ENCODE peak calls at places on chromosomes 12 and 14, in six cellular contexts. Y is K562, I is HCT116, T is HepG2, K is H1, H is GM12878. Z is an unnamed sample.

GRCh38 chr12:28775556-28775955 is 373.5 kb upstream of the FAR2 start:
- DNase-seq in T (no peak), Y (no peak), I (no peak), K (no peak), H (no peak), Z (no peak)

GRCh38 chr12:95784886-95785285 is 5.7 kb downstream of the NTN4 start:
- DNase-seq in K (no peak), T (no peak), H (no peak), Y (no peak), I (no peak), Z (no peak)

GRCh38 chr12:6563448-6564050 is 4.5 kb downstream of the NOP2 start:
- DNase-seq in Y (peak), T (peak), H (no peak), I (no peak), K (peak), Z (peak)

GRCh38 chr12:27525373-27525772 is 1.4 kb downstream of the PPFIBP1 start:
- DNase-seq in K (no peak), Y (no peak), I (no peak), T (no peak), H (no peak), Z (peak)

GRCh38 chr12:34209259-34209835 is 187.1 kb downstream of the ALG10 start:
- DNase-seq in H (no peak), I (no peak), K (no peak), T (no peak), Y (no peak), Z (no peak)

GRCh38 chr12:109981311-109981710 is 14.9 kb downstream of the GIT2 start:
- DNase-seq in Y (no peak), T (no peak), H (no peak), I (no peak), K (no peak), Z (no peak)

GRCh38 chr12:47343684-47344567 is 264.2 kb upstream of the AMIGO2 start:
- DNase-seq in I (no peak), T (no peak), K (no peak), Y (no peak), H (no peak), Z (no peak)

GRCh38 chr12:121181181-121181580 is 28.7 kb upstream of the P2RX4 start:
- DNase-seq in Y (no peak), T (no peak), K (no peak), H (no peak), I (no peak), Z (no peak)

GRCh38 chr12:57842342-57843294 is 3.9 kb downstream of the CTDSP2 start:
- DNase-seq in I (no peak), H (no peak), K (no peak), Y (no peak), T (no peak), Z (no peak)

GRCh38 chr12:45259732-45260480 is 44.0 kb downstream of the ANO6 start:
- DNase-seq in T (peak), K (no peak), Y (no peak), I (no peak), H (no peak), Z (no peak)

DNA sequence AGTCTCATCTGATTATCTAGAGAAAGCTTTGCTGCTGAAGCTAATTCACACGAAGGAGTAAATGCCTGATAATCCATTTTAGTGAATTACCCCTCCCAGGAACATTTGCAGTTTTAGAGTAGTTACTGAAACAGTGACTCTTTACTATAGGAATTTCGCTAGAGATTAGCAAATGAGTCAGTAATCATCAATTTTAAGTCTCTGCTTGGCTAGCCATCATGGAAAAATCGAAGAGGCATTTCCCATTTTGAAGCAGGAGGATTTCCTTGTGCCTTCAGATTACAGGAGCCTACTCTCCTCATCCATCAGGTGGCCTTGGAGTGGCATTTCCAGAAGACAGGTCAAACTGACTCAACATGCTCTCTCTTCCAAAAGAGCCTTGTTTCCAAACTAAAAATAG is 154.5 kb downstream of the EGLN3 start:
- DNase-seq in H (no peak), T (no peak), Y (no peak), K (no peak), I (no peak), Z (no peak)
- TF ChIP-seq ZNF274 in H (no peak), T (no peak), Y (no peak), K (no peak), I (no peak), Z (no peak)

GRCh38 chr14:74956000-74956279 is 543 bp upstream of the PGF start:
- DNase-seq in H (no peak), Y (no peak), K (no peak), T (no peak), I (no peak), Z (no peak)
- H3K9ac ChIP-seq in H (no peak), Y (peak), K (no peak), T (peak), I (peak), Z (peak)

DNA sequence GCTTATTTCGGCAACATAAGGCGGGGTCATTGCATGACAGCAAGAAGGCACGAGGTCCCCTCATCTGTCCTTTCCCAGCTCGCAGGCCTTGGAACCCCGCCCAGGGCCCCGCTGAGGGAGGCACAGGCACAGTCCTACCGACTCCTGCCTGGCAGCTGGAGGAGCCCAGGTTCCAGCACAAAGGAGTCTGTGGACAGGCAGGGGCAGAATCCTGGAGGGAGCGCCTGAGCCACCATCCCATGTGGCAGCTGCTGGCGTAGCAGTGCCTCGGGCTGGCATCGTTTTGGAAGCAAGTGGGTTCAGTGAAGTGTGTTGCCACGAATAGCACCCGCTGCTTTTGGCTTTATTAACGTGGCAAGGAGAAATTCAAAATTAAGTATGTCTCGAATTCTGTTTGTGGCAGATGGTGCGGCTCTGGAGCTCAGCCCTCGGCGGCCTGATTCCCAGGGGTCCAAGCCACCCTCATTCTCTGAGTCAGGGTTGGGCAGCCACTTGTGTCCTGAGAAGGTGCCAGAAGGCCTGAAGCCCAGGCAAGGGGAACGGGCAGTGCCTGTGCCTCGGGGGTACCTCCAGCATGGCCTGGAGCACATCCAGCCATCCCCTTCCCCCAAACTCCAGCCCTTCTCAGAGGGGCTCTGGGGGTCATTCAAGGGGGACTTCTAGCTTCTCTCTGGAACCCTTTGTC is 35.9 kb downstream of the SLC8B1 start:
- DNase-seq in Y (no peak), K (no peak), I (no peak), T (no peak), H (no peak), Z (no peak)
- TF ChIP-seq YY1 in Y (no peak), K (no peak), I (no peak), T (no peak), H (no peak), Z (no peak)

DNA sequence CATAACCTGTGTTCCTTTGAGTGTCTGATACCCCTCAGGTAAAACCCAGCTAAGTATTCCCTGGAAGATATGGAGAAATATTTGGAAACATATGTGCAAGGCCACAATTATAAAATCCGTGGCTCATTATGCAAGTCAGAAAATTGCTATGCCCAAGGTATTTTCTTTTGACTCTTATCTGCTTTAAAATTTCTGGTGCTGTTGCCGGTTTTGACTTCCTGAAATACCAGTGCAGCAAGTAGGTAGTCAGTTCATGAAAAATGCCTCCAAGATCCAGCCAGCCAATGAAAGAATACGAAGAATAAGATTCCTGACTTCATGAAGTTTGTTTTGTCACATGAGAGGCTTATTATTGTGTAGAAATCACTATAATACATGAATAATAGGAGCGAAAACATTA is 20.2 kb upstream of the FUT8 start:
- DNase-seq in H (no peak), I (no peak), T (no peak), K (no peak), Y (no peak), Z (no peak)
- TF ChIP-seq ZNF274 in H (no peak), I (no peak), T (no peak), K (no peak), Y (no peak), Z (no peak)

DNA sequence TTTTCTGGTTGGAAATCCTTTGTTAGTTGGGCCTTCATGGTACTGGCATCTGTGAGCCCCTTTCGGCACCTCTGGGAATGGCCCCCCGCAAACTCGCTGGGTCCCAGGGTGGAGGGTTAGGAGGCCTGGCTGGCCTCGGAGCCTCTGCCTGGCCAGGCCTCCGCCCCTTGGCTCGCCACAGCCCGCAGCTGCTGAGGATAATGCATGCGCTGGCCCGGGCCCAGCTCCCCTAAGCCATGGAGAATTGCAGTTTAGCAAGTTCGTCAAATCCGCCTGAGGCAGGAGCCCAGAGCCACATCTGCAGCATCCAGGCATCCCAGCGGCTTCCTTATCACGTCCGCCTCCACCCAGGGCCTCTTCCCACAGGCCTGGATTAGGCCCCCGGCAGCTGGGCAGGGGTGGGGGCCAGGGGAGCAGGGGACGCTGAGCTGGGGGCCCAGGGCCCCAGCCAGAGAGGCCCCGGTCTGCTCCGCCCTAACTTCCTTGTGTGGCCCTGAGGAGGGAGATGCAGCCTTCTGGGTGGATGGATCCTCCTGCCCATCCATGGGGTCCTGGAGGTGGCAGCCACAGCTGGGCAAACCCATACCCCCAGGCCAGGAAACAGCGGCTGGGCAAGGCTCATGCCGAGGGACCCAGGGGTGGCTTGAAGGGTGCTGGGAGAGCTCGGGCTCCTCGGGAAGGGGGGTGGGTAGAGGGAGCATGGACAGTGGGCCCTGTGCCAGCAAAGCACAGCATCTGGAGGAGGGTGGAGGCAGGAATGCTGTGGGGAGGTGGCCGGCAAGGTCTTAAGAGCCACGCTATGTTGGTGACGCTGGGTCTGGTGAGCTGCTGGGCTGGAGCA is 48.5 kb upstream of the DLK1 start:
- DNase-seq in K (no peak), I (no peak), Y (peak), T (no peak), H (no peak), Z (no peak)
- H3K9ac ChIP-seq in K (no peak), I (no peak), Y (peak), T (no peak), H (no peak), Z (no peak)